ENCODE peak calls at places on chromosomes 12 and 14, in nine cellular contexts. Q is hypothalamus; L is activated CD8-positive, alpha-beta memory T cell treated with anti-CD3 and anti-CD28 coated beads for 1 hour; W is CD8-positive, alpha-beta memory T cell; C is ovary; K is activated T-helper 1 cell treated with anti-CD3 and anti-CD28 coated beads, Interleukin-12 subunit alpha, Interleukin-12 subunit beta, Interleukin-2, Interleukin-4 antibody, amounts not matched to agents 30 ng/mL and 10 ng/mL and 1 ng/mL, durations not matched to agents 14 hours and 24 hours and 36 hours; R is DMS53; B is HT1080; O is NCI-H2107. U is an unnamed sample.

GRCh38 chr14:105337966-105338365 is 23.4 kb downstream of the PACS2 start:
- DNase-seq in Q (peak), L (no peak), W (no peak), C (no peak), K (no peak), R (no peak), B (no peak), O (no peak), U (no peak)

GRCh38 chr12:70985850-70986249 is 65.3 kb upstream of the PTPRR start:
- DNase-seq in Q (no peak), L (no peak), W (no peak), C (no peak), K (no peak), R (no peak), B (no peak), O (no peak), U (no peak)

GRCh38 chr14:24965934-24966593 is 83.9 kb downstream of the STXBP6 start:
- DNase-seq in Q (no peak), L (no peak), W (no peak), C (no peak), K (no peak), R (peak), B (peak), O (no peak), U (peak)

GRCh38 chr14:92460916-92461579 is 52.5 kb upstream of the RIN3 start:
- DNase-seq in Q (no peak), L (no peak), W (no peak), C (no peak), K (no peak), R (no peak), B (peak), O (no peak), U (peak)

GRCh38 chr14:50943943-50944646 is at the start of gene PYGL:
- DNase-seq in Q (peak), L (no peak), W (no peak), C (peak), K (no peak), R (peak), B (peak), O (no peak), U (peak)

GRCh38 chr14:100791995-100792394 is 33.9 kb upstream of the MEG3 start:
- DNase-seq in Q (no peak), L (no peak), W (no peak), C (no peak), K (no peak), R (no peak), B (no peak), O (no peak), U (no peak)

GRCh38 chr12:98696036-98696646 is 51.1 kb downstream of the APAF1 start:
- DNase-seq in Q (no peak), L (no peak), W (no peak), C (no peak), K (no peak), R (no peak), B (no peak), O (peak), U (no peak)

GRCh38 chr14:56794088-56794556 is 16.2 kb downstream of the OTX2 start:
- DNase-seq in Q (no peak), L (no peak), W (no peak), C (no peak), K (no peak), R (peak), B (no peak), O (no peak), U (peak)

GRCh38 chr14:22002860-22003284 is 329.3 kb upstream of the OR4E1 start:
- DNase-seq in Q (no peak), L (peak), W (peak), C (no peak), K (peak), R (peak), B (no peak), O (no peak), U (no peak)

GRCh38 chr12:754871-755562 is 2.6 kb downstream of the WNK1 start:
- DNase-seq in Q (peak), L (no peak), W (no peak), C (no peak), K (no peak), R (peak), B (peak), O (no peak), U (no peak)

GRCh38 chr14:68246074-68246980 is 426.7 kb downstream of the RAD51B start:
- DNase-seq in Q (no peak), L (no peak), W (no peak), C (no peak), K (no peak), R (no peak), B (no peak), O (no peak), U (no peak)

GRCh38 chr14:23436327-23437141 is 1.1 kb upstream of the MYH7 start:
- DNase-seq in Q (no peak), L (no peak), W (no peak), C (no peak), K (no peak), R (no peak), B (no peak), O (no peak), U (no peak)

U was measured in upper lobe of left lung.